ENCODE peak calls at places on chromosomes 16 and 17, in seven cellular contexts. L is mesendoderm, X is neuronal stem cell, Y is H9, W is trophoblast cell, N is H1, Z is mesenchymal stem cell. J is an unnamed sample.

GRCh38 chr16:49720225-49720624 is 135.7 kb downstream of the ZNF423 start:
- DNase-seq in L (peak; percentile 33), X (no peak), Y (no peak), W (no peak), N (no peak), Z (no peak), J (no peak)

GRCh38 chr16:352547-353403 is at the start of gene AXIN1:
- DNase-seq in L (peak; percentile 99), X (peak; percentile 100), Y (peak; percentile 100), W (peak; percentile 98), N (peak; percentile 94), Z (peak; percentile 95), J (peak; percentile 85)

GRCh38 chr17:978110-979093 is 1.2 kb downstream of the NXN start:
- DNase-seq in L (peak; percentile 48), X (peak; percentile 42), Y (no peak), W (no peak), N (no peak), Z (peak; percentile 68), J (peak; percentile 61)

GRCh38 chr16:88515405-88515804 is 54.8 kb upstream of the ZC3H18 start:
- DNase-seq in L (no peak), X (no peak), Y (no peak), W (no peak), N (no peak), Z (no peak), J (no peak)

GRCh38 chr17:40473573-40474365 is 27.7 kb downstream of the TNS4 start:
- DNase-seq in L (no peak), X (no peak), Y (no peak), W (peak; percentile 47), N (no peak), Z (no peak), J (no peak)

GRCh38 chr17:206941-207560 is 25.6 kb upstream of the DOC2B start:
- DNase-seq in L (no peak), X (no peak), Y (no peak), W (no peak), N (no peak), Z (no peak), J (no peak)

GRCh38 chr16:88770459-88771293 is 14.3 kb downstream of the PIEZO1 start:
- DNase-seq in L (peak; percentile 92), X (peak; percentile 60), Y (peak; percentile 92), W (peak; percentile 91), N (peak; percentile 69), Z (peak; percentile 97), J (peak; percentile 87)

GRCh38 chr17:41578971-41579370 is 7.1 kb upstream of the KRT9 start:
- DNase-seq in L (no peak), X (no peak), Y (no peak), W (no peak), N (no peak), Z (no peak), J (no peak)

GRCh38 chr16:66271074-66272060 is 95.1 kb upstream of the CDH5 start:
- DNase-seq in L (no peak), X (no peak), Y (peak; percentile 28), W (no peak), N (no peak), Z (no peak), J (no peak)

GRCh38 chr17:19386974-19387920 is at the start of gene MFAP4:
- DNase-seq in L (peak; percentile 71), X (no peak), Y (peak; percentile 87), W (no peak), N (no peak), Z (peak; percentile 81), J (peak; percentile 90)

GRCh38 chr17:42112552-42113176 is at the start of gene DHX58:
- DNase-seq in L (no peak), X (no peak), Y (no peak), W (peak; percentile 85), N (no peak), Z (peak; percentile 83), J (peak; percentile 80)

GRCh38 chr17:32523827-32524552 is 37.2 kb downstream of the CDK5R1 start:
- DNase-seq in L (no peak), X (no peak), Y (no peak), W (no peak), N (no peak), Z (no peak), J (no peak)

GRCh38 chr17:19384723-19385391 is 2.1 kb downstream of the MFAP4 start:
- DNase-seq in L (peak; percentile 53), X (no peak), Y (no peak), W (no peak), N (no peak), Z (peak; percentile 75), J (peak; percentile 91)

GRCh38 chr16:26111900-26112299 is 420.1 kb downstream of the HS3ST4 start:
- DNase-seq in L (peak; percentile 59), X (no peak), Y (no peak), W (no peak), N (no peak), Z (no peak), J (no peak)

GRCh38 chr16:10618710-10619209 is 38.4 kb upstream of the EMP2 start:
- DNase-seq in L (no peak), X (no peak), Y (no peak), W (no peak), N (no peak), Z (no peak), J (no peak)

GRCh38 chr17:51948128-51948527 is 210.4 kb downstream of the CA10 start:
- DNase-seq in L (no peak), X (no peak), Y (no peak), W (no peak), N (no peak), Z (no peak), J (no peak)
- H4K8ac ChIP-seq in L (no peak overlapping the region), X (no peak overlapping the region), Y (no peak overlapping the region), W (no peak overlapping the region), N (no peak overlapping the region), Z (no peak overlapping the region), J (no peak overlapping the region)

GRCh38 chr17:27495460-27495859 is 39.2 kb downstream of the KSR1 start:
- DNase-seq in L (no peak), X (no peak), Y (no peak), W (no peak), N (no peak), Z (no peak), J (no peak)
- H3K4me1 ChIP-seq in L (peaks cover 7% of the 10 kb centered on the region), X (peaks cover 33% of the 10 kb centered on the region), Y (peaks cover 28% of the 10 kb centered on the region), W (peaks cover 18% of the 10 kb centered on the region), N (peaks cover 24% of the 10 kb centered on the region), Z (peaks cover 42% of the 10 kb centered on the region), J (peaks cover 29% of the 10 kb centered on the region)

DNA sequence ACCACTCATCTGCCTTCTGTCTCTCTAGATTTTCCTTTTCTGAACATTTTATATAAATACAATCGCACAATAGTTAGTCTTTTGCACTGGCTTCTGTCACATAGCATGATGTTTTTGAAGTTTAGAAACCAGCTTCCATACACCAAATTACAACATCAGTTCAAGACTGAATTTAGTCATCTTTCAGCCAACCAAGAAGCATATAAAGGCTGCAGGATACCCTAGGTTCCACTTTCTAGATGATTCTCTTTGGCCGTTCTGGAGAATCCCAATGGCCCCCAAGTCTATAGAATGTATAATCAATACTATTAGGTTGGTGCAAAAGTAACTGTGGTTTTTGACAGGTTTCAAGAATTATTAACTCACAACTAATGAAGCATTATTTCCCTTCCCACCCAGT is 19.4 kb downstream of the SCPEP1 start:
- DNase-seq in L (no peak), X (no peak), Y (no peak), W (no peak), N (no peak), Z (no peak), J (no peak)
- H4K8ac ChIP-seq in L (no peak overlapping the region), X (no peak overlapping the region), Y (no peak overlapping the region), W (no peak overlapping the region), N (no peak overlapping the region), Z (no peak overlapping the region), J (no peak overlapping the region)

GRCh38 chr17:80031691-80032480 is 3.8 kb downstream of the TBC1D16 start:
- DNase-seq in L (no peak), X (no peak), Y (peak; percentile 18), W (no peak), N (no peak), Z (no peak), J (no peak)
- H3K4me1 ChIP-seq in L (peaks cover 2% of the 10 kb centered on the region), X (peaks cover 21% of the 10 kb centered on the region), Y (no peaks in the 10 kb centered on the region), W (peaks cover 2% of the 10 kb centered on the region), N (peaks cover 3% of the 10 kb centered on the region), Z (peaks cover 13% of the 10 kb centered on the region), J (peaks cover 16% of the 10 kb centered on the region)